ENCODE peak calls at places on chromosomes 6 and 20, in six cellular contexts. One of them, this sample, is unnamed.

GRCh38 chr20:3727333-3728035 is 5.0 kb upstream of the HSPA12B start:
- DNase-seq in stimulated activated CD4-positive, alpha-beta T cell treated with anti-CD3 and anti-CD28 coated beads, Interleukin-2, amount 100 ng/mL, for 48 hours: no peak
- DNase-seq in NCI-H2081: no peak
- DNase-seq in NCI-H345: no peak
- DNase-seq in CD4-positive, alpha-beta T cell: no peak
- DNase-seq in breast epithelium: no peak
- DNase-seq in this sample: no peak

GRCh38 chr20:1894471-1894950 is 696 bp upstream of the SIRPA start:
- DNase-seq in NCI-H345: peak; percentile 47
- DNase-seq in NCI-H2081: no peak
- DNase-seq in stimulated activated CD4-positive, alpha-beta T cell treated with anti-CD3 and anti-CD28 coated beads, Interleukin-2, amount 100 ng/mL, for 48 hours: no peak
- DNase-seq in CD4-positive, alpha-beta T cell: no peak
- DNase-seq in breast epithelium: peak; percentile 49
- DNase-seq in this sample: no peak

GRCh38 chr6:168884646-168885086 is 369.0 kb downstream of the THBS2 start:
- DNase-seq in breast epithelium: peak; percentile 35
- DNase-seq in CD4-positive, alpha-beta T cell: peak; percentile 83
- DNase-seq in NCI-H2081: peak; percentile 50
- DNase-seq in stimulated activated CD4-positive, alpha-beta T cell treated with anti-CD3 and anti-CD28 coated beads, Interleukin-2, amount 100 ng/mL, for 48 hours: peak; percentile 88
- DNase-seq in NCI-H345: peak; percentile 66
- DNase-seq in this sample: no peak

GRCh38 chr20:4740774-4741431 is 19.2 kb downstream of the PRND start:
- DNase-seq in NCI-H345: peak; percentile 31
- DNase-seq in CD4-positive, alpha-beta T cell: peak; percentile 70
- DNase-seq in stimulated activated CD4-positive, alpha-beta T cell treated with anti-CD3 and anti-CD28 coated beads, Interleukin-2, amount 100 ng/mL, for 48 hours: peak; percentile 73
- DNase-seq in NCI-H2081: peak; percentile 30
- DNase-seq in breast epithelium: no peak
- DNase-seq in this sample: no peak

GRCh38 chr20:25040438-25040831 is 17.5 kb downstream of the ACSS1 start:
- DNase-seq in NCI-H345: no peak
- DNase-seq in stimulated activated CD4-positive, alpha-beta T cell treated with anti-CD3 and anti-CD28 coated beads, Interleukin-2, amount 100 ng/mL, for 48 hours: no peak
- DNase-seq in breast epithelium: peak; percentile 71
- DNase-seq in NCI-H2081: no peak
- DNase-seq in CD4-positive, alpha-beta T cell: no peak
- DNase-seq in this sample: no peak

GRCh38 chr20:44264287-44264686 is 17.2 kb downstream of the GDAP1L1 start:
- DNase-seq in breast epithelium: no peak
- DNase-seq in CD4-positive, alpha-beta T cell: no peak
- DNase-seq in NCI-H2081: no peak
- DNase-seq in stimulated activated CD4-positive, alpha-beta T cell treated with anti-CD3 and anti-CD28 coated beads, Interleukin-2, amount 100 ng/mL, for 48 hours: no peak
- DNase-seq in NCI-H345: no peak
- DNase-seq in this sample: no peak

GRCh38 chr20:54004397-54004940 is 65.9 kb downstream of the BCAS1 start:
- DNase-seq in breast epithelium: no peak
- DNase-seq in stimulated activated CD4-positive, alpha-beta T cell treated with anti-CD3 and anti-CD28 coated beads, Interleukin-2, amount 100 ng/mL, for 48 hours: no peak
- DNase-seq in CD4-positive, alpha-beta T cell: no peak
- DNase-seq in NCI-H2081: no peak
- DNase-seq in NCI-H345: no peak
- DNase-seq in this sample: no peak

GRCh38 chr20:50222568-50223320 is 32.1 kb downstream of the CEBPB start:
- DNase-seq in stimulated activated CD4-positive, alpha-beta T cell treated with anti-CD3 and anti-CD28 coated beads, Interleukin-2, amount 100 ng/mL, for 48 hours: no peak
- DNase-seq in NCI-H345: no peak
- DNase-seq in CD4-positive, alpha-beta T cell: no peak
- DNase-seq in NCI-H2081: no peak
- DNase-seq in breast epithelium: no peak
- DNase-seq in this sample: no peak

GRCh38 chr6:22036267-22036666 is 260.6 kb downstream of the PRL start:
- DNase-seq in stimulated activated CD4-positive, alpha-beta T cell treated with anti-CD3 and anti-CD28 coated beads, Interleukin-2, amount 100 ng/mL, for 48 hours: no peak
- DNase-seq in NCI-H345: peak; percentile 25
- DNase-seq in breast epithelium: no peak
- DNase-seq in CD4-positive, alpha-beta T cell: no peak
- DNase-seq in NCI-H2081: no peak
- DNase-seq in this sample: no peak

GRCh38 chr20:31738729-31739549 is at the start of gene TPX2:
- DNase-seq in NCI-H345: peak; percentile 100
- DNase-seq in stimulated activated CD4-positive, alpha-beta T cell treated with anti-CD3 and anti-CD28 coated beads, Interleukin-2, amount 100 ng/mL, for 48 hours: peak; percentile 76
- DNase-seq in CD4-positive, alpha-beta T cell: peak; percentile 80
- DNase-seq in NCI-H2081: peak; percentile 94
- DNase-seq in breast epithelium: peak; percentile 95
- DNase-seq in this sample: peak; percentile 88

GRCh38 chr6:32177788-32178546 is at the start of gene RNF5:
- DNase-seq in breast epithelium: peak; percentile 99
- DNase-seq in NCI-H345: peak; percentile 100
- DNase-seq in stimulated activated CD4-positive, alpha-beta T cell treated with anti-CD3 and anti-CD28 coated beads, Interleukin-2, amount 100 ng/mL, for 48 hours: peak; percentile 79
- DNase-seq in CD4-positive, alpha-beta T cell: peak; percentile 88
- DNase-seq in NCI-H2081: peak; percentile 99
- DNase-seq in this sample: peak; percentile 100

GRCh38 chr6:2876210-2877056 is 26.7 kb downstream of the SERPINB9 start:
- DNase-seq in CD4-positive, alpha-beta T cell: no peak
- DNase-seq in stimulated activated CD4-positive, alpha-beta T cell treated with anti-CD3 and anti-CD28 coated beads, Interleukin-2, amount 100 ng/mL, for 48 hours: no peak
- DNase-seq in breast epithelium: peak; percentile 57
- DNase-seq in NCI-H2081: no peak
- DNase-seq in NCI-H345: no peak
- DNase-seq in this sample: no peak

GRCh38 chr6:160293844-160294243 is 35.2 kb upstream of the SLC22A2 start:
- DNase-seq in breast epithelium: no peak
- DNase-seq in NCI-H345: no peak
- DNase-seq in CD4-positive, alpha-beta T cell: no peak
- DNase-seq in NCI-H2081: no peak
- DNase-seq in stimulated activated CD4-positive, alpha-beta T cell treated with anti-CD3 and anti-CD28 coated beads, Interleukin-2, amount 100 ng/mL, for 48 hours: no peak
- DNase-seq in this sample: no peak

GRCh38 chr20:9837634-9838033 is 1.2 kb downstream of the PAK5 start:
- DNase-seq in NCI-H345: peak; percentile 70
- DNase-seq in breast epithelium: no peak
- DNase-seq in CD4-positive, alpha-beta T cell: no peak
- DNase-seq in NCI-H2081: no peak
- DNase-seq in stimulated activated CD4-positive, alpha-beta T cell treated with anti-CD3 and anti-CD28 coated beads, Interleukin-2, amount 100 ng/mL, for 48 hours: no peak
- DNase-seq in this sample: no peak